ENCODE peak calls at places on chromosomes 16 and 17, in nine cellular contexts. One of them, this sample, is unnamed.

GRCh38 chr17:80463784-80464400 is 12.5 kb downstream of the NPTX1 start:
- DNase-seq in cardiac fibroblast: no peak
- DNase-seq in endodermal cell: no peak
- DNase-seq in fibroblast of lung: no peak
- DNase-seq in heart left ventricle: no peak
- DNase-seq in uterus: no peak
- DNase-seq in astrocyte of the spinal cord: no peak
- DNase-seq in fibroblast of the aortic adventitia: no peak
- DNase-seq in HCT116: no peak
- DNase-seq in this sample: no peak

GRCh38 chr17:20008242-20009051 is 712 bp upstream of the SPECC1 start:
- DNase-seq in cardiac fibroblast: no peak
- DNase-seq in endodermal cell: peak; percentile 86
- DNase-seq in fibroblast of lung: no peak
- DNase-seq in heart left ventricle: peak; percentile 32
- DNase-seq in uterus: peak; percentile 27
- DNase-seq in astrocyte of the spinal cord: no peak
- DNase-seq in fibroblast of the aortic adventitia: no peak
- DNase-seq in HCT116: no peak
- DNase-seq in this sample: peak; percentile 15

GRCh38 chr17:75822119-75822799 is 21.9 kb downstream of the UNC13D start:
- DNase-seq in cardiac fibroblast: no peak
- DNase-seq in endodermal cell: no peak
- DNase-seq in fibroblast of lung: no peak
- DNase-seq in heart left ventricle: no peak
- DNase-seq in uterus: peak; percentile 47
- DNase-seq in astrocyte of the spinal cord: no peak
- DNase-seq in fibroblast of the aortic adventitia: no peak
- DNase-seq in HCT116: no peak
- DNase-seq in this sample: no peak

GRCh38 chr16:53785044-53785443 is 81.1 kb downstream of the FTO start:
- DNase-seq in cardiac fibroblast: peak; percentile 78
- DNase-seq in endodermal cell: no peak
- DNase-seq in fibroblast of lung: peak; percentile 56
- DNase-seq in heart left ventricle: no peak
- DNase-seq in uterus: no peak
- DNase-seq in astrocyte of the spinal cord: no peak
- DNase-seq in fibroblast of the aortic adventitia: peak; percentile 32
- DNase-seq in HCT116: no peak
- DNase-seq in this sample: peak; percentile 31

GRCh38 chr17:44522883-44523671 is 19.9 kb upstream of the GPATCH8 start:
- DNase-seq in cardiac fibroblast: peak; percentile 79
- DNase-seq in endodermal cell: peak; percentile 98
- DNase-seq in fibroblast of lung: peak; percentile 48
- DNase-seq in heart left ventricle: peak; percentile 48
- DNase-seq in uterus: peak; percentile 25
- DNase-seq in astrocyte of the spinal cord: peak; percentile 54
- DNase-seq in fibroblast of the aortic adventitia: peak; percentile 73
- DNase-seq in HCT116: peak; percentile 69
- DNase-seq in this sample: peak; percentile 70

GRCh38 chr16:77993111-77993571 is 29.2 kb upstream of the CLEC3A start:
- DNase-seq in cardiac fibroblast: no peak
- DNase-seq in endodermal cell: peak; percentile 81
- DNase-seq in fibroblast of lung: peak; percentile 82
- DNase-seq in heart left ventricle: no peak
- DNase-seq in uterus: peak; percentile 19
- DNase-seq in astrocyte of the spinal cord: peak; percentile 74
- DNase-seq in fibroblast of the aortic adventitia: peak; percentile 77
- DNase-seq in HCT116: no peak
- DNase-seq in this sample: peak; percentile 68

GRCh38 chr17:80438806-80439205 is 23.8 kb downstream of the ENDOV start:
- DNase-seq in cardiac fibroblast: no peak
- DNase-seq in endodermal cell: no peak
- DNase-seq in fibroblast of lung: no peak
- DNase-seq in heart left ventricle: no peak
- DNase-seq in uterus: no peak
- DNase-seq in astrocyte of the spinal cord: no peak
- DNase-seq in fibroblast of the aortic adventitia: no peak
- DNase-seq in HCT116: no peak
- DNase-seq in this sample: no peak

GRCh38 chr16:69017036-69017783 is 88.2 kb upstream of the HAS3 start:
- DNase-seq in cardiac fibroblast: peak; percentile 39
- DNase-seq in endodermal cell: no peak
- DNase-seq in fibroblast of lung: peak; percentile 52
- DNase-seq in heart left ventricle: no peak
- DNase-seq in uterus: no peak
- DNase-seq in astrocyte of the spinal cord: peak; percentile 70
- DNase-seq in fibroblast of the aortic adventitia: peak; percentile 48
- DNase-seq in HCT116: peak; percentile 82
- DNase-seq in this sample: peak; percentile 82

GRCh38 chr17:9905078-9905415 is at the start of gene RCVRN:
- DNase-seq in cardiac fibroblast: no peak
- DNase-seq in endodermal cell: no peak
- DNase-seq in fibroblast of lung: no peak
- DNase-seq in heart left ventricle: no peak
- DNase-seq in uterus: no peak
- DNase-seq in astrocyte of the spinal cord: no peak
- DNase-seq in fibroblast of the aortic adventitia: no peak
- DNase-seq in HCT116: no peak
- DNase-seq in this sample: no peak

GRCh38 chr17:16877102-16877501 is 94.8 kb downstream of the TNFRSF13B start:
- DNase-seq in cardiac fibroblast: no peak
- DNase-seq in endodermal cell: peak; percentile 8
- DNase-seq in fibroblast of lung: no peak
- DNase-seq in heart left ventricle: no peak
- DNase-seq in uterus: no peak
- DNase-seq in astrocyte of the spinal cord: no peak
- DNase-seq in fibroblast of the aortic adventitia: no peak
- DNase-seq in HCT116: no peak
- DNase-seq in this sample: peak; percentile 33

GRCh38 chr17:79066963-79067362 is 7.7 kb upstream of the ENGASE start:
- DNase-seq in cardiac fibroblast: no peak
- DNase-seq in endodermal cell: peak; percentile 40
- DNase-seq in fibroblast of lung: no peak
- DNase-seq in heart left ventricle: no peak
- DNase-seq in uterus: no peak
- DNase-seq in astrocyte of the spinal cord: no peak
- DNase-seq in fibroblast of the aortic adventitia: no peak
- DNase-seq in HCT116: no peak
- DNase-seq in this sample: no peak

GRCh38 chr17:67471118-67471517 is 94.0 kb downstream of the PITPNC1 start:
- DNase-seq in cardiac fibroblast: no peak
- DNase-seq in endodermal cell: no peak
- DNase-seq in fibroblast of lung: no peak
- DNase-seq in heart left ventricle: no peak
- DNase-seq in uterus: no peak
- DNase-seq in astrocyte of the spinal cord: no peak
- DNase-seq in fibroblast of the aortic adventitia: no peak
- DNase-seq in HCT116: no peak
- DNase-seq in this sample: no peak

GRCh38 chr16:85245307-85246172 is 133.3 kb upstream of the CIBAR2 start:
- DNase-seq in cardiac fibroblast: peak; percentile 85
- DNase-seq in endodermal cell: peak; percentile 89
- DNase-seq in fibroblast of lung: peak; percentile 82
- DNase-seq in heart left ventricle: peak; percentile 63
- DNase-seq in uterus: peak; percentile 74
- DNase-seq in astrocyte of the spinal cord: peak; percentile 61
- DNase-seq in fibroblast of the aortic adventitia: peak; percentile 82
- DNase-seq in HCT116: peak; percentile 57
- DNase-seq in this sample: peak; percentile 72

GRCh38 chr16:86025706-86026105 is 126.7 kb downstream of the IRF8 start:
- DNase-seq in cardiac fibroblast: no peak
- DNase-seq in endodermal cell: peak; percentile 28
- DNase-seq in fibroblast of lung: no peak
- DNase-seq in heart left ventricle: no peak
- DNase-seq in uterus: no peak
- DNase-seq in astrocyte of the spinal cord: no peak
- DNase-seq in fibroblast of the aortic adventitia: no peak
- DNase-seq in HCT116: no peak
- DNase-seq in this sample: no peak

GRCh38 chr17:1643999-1644492 is 1.5 kb downstream of the SCARF1 start:
- DNase-seq in cardiac fibroblast: no peak
- DNase-seq in endodermal cell: peak; percentile 69
- DNase-seq in fibroblast of lung: no peak
- DNase-seq in heart left ventricle: no peak
- DNase-seq in uterus: no peak
- DNase-seq in astrocyte of the spinal cord: no peak
- DNase-seq in fibroblast of the aortic adventitia: no peak
- DNase-seq in HCT116: no peak
- DNase-seq in this sample: no peak

GRCh38 chr17:44095647-44096496 is 25.3 kb downstream of the G6PC3 start:
- DNase-seq in cardiac fibroblast: peak; percentile 96
- DNase-seq in endodermal cell: peak; percentile 99
- DNase-seq in fibroblast of lung: peak; percentile 92
- DNase-seq in heart left ventricle: peak; percentile 86
- DNase-seq in uterus: peak; percentile 76
- DNase-seq in astrocyte of the spinal cord: peak; percentile 95
- DNase-seq in fibroblast of the aortic adventitia: peak; percentile 84
- DNase-seq in HCT116: no peak
- DNase-seq in this sample: peak; percentile 91

GRCh38 chr16:50609049-50609832 is 61.0 kb downstream of the NKD1 start:
- DNase-seq in cardiac fibroblast: no peak
- DNase-seq in endodermal cell: no peak
- DNase-seq in fibroblast of lung: no peak
- DNase-seq in heart left ventricle: no peak
- DNase-seq in uterus: no peak
- DNase-seq in astrocyte of the spinal cord: no peak
- DNase-seq in fibroblast of the aortic adventitia: no peak
- DNase-seq in HCT116: no peak
- DNase-seq in this sample: no peak

GRCh38 chr17:31433811-31434210 is 42.3 kb downstream of the RAB11FIP4 start:
- DNase-seq in cardiac fibroblast: no peak
- DNase-seq in endodermal cell: no peak
- DNase-seq in fibroblast of lung: no peak
- DNase-seq in heart left ventricle: no peak
- DNase-seq in uterus: no peak
- DNase-seq in astrocyte of the spinal cord: no peak
- DNase-seq in fibroblast of the aortic adventitia: no peak
- DNase-seq in HCT116: no peak
- DNase-seq in this sample: no peak

DNA sequence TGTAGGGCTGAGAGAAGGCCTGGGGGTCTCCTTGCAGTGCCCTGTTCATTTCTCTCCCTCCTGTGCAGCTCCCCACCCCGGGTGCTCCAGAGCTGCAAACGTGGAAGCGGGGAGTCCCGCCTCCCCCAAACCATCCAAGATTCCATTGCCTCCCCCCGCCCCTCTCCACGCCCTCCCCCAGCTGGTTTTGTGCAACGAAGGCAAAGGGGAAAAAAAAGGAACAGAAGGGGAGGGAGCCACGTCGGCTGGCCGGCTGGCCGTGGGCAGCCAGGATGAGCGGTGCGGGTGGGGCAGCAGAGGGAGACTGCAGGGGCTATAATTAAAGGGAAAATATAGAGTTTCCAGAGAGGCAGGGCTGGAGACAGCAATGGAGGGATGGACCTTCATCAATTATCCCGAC is 1.7 kb upstream of the COL1A1 start:
- DNase-seq in cardiac fibroblast: peak; percentile 63
- DNase-seq in endodermal cell: no peak
- DNase-seq in fibroblast of lung: peak; percentile 47
- DNase-seq in heart left ventricle: no peak
- DNase-seq in uterus: peak; percentile 72
- DNase-seq in astrocyte of the spinal cord: no peak
- DNase-seq in fibroblast of the aortic adventitia: peak; percentile 84
- DNase-seq in HCT116: no peak
- DNase-seq in this sample: peak; percentile 74
- TF ChIP-seq CTCF in cardiac fibroblast: no peak
- TF ChIP-seq CTCF in endodermal cell: no peak
- TF ChIP-seq CTCF in fibroblast of lung: no peak
- TF ChIP-seq CTCF in heart left ventricle: no peak
- TF ChIP-seq CTCF in uterus: no peak
- TF ChIP-seq CTCF in astrocyte of the spinal cord: no peak
- TF ChIP-seq CTCF in fibroblast of the aortic adventitia: peak; percentile 18
- TF ChIP-seq CTCF in HCT116: no peak
- TF ChIP-seq CTCF in this sample: no peak

GRCh38 chr17:30104575-30105339 is 11.9 kb upstream of the NSRP1 start:
- DNase-seq in cardiac fibroblast: peak; percentile 89
- DNase-seq in endodermal cell: peak; percentile 94
- DNase-seq in fibroblast of lung: peak; percentile 83
- DNase-seq in heart left ventricle: peak; percentile 75
- DNase-seq in uterus: peak; percentile 80
- DNase-seq in astrocyte of the spinal cord: peak; percentile 71
- DNase-seq in fibroblast of the aortic adventitia: peak; percentile 89
- DNase-seq in HCT116: peak; percentile 76
- DNase-seq in this sample: peak; percentile 83
- H3K4me3 ChIP-seq in cardiac fibroblast: peak overlapping the region; percentile 45
- H3K4me3 ChIP-seq in endodermal cell: peak overlapping the region; percentile 79
- H3K4me3 ChIP-seq in fibroblast of lung: peak overlapping the region; percentile 34
- H3K4me3 ChIP-seq in heart left ventricle: no peak overlapping the region
- H3K4me3 ChIP-seq in uterus: peak overlapping the region; percentile 39
- H3K4me3 ChIP-seq in astrocyte of the spinal cord: peak overlapping the region; percentile 34
- H3K4me3 ChIP-seq in fibroblast of the aortic adventitia: peak overlapping the region; percentile 59
- H3K4me3 ChIP-seq in HCT116: peak overlapping the region; percentile 47
- H3K4me3 ChIP-seq in this sample: peak overlapping the region; percentile 62

GRCh38 chr17:47839899-47840741 is 953 bp downstream of the SCRN2 start:
- DNase-seq in cardiac fibroblast: no peak
- DNase-seq in endodermal cell: no peak
- DNase-seq in fibroblast of lung: no peak
- DNase-seq in heart left ventricle: no peak
- DNase-seq in uterus: peak; percentile 49
- DNase-seq in astrocyte of the spinal cord: no peak
- DNase-seq in fibroblast of the aortic adventitia: no peak
- DNase-seq in HCT116: no peak
- DNase-seq in this sample: no peak

GRCh38 chr17:47843391-47843730 is 2.3 kb upstream of the SCRN2 start:
- DNase-seq in cardiac fibroblast: no peak
- DNase-seq in endodermal cell: peak; percentile 69
- DNase-seq in fibroblast of lung: no peak
- DNase-seq in heart left ventricle: no peak
- DNase-seq in uterus: no peak
- DNase-seq in astrocyte of the spinal cord: no peak
- DNase-seq in fibroblast of the aortic adventitia: no peak
- DNase-seq in HCT116: no peak
- DNase-seq in this sample: no peak

GRCh38 chr17:47844230-47844629 is 3.2 kb upstream of the SCRN2 start:
- DNase-seq in cardiac fibroblast: peak; percentile 49
- DNase-seq in endodermal cell: no peak
- DNase-seq in fibroblast of lung: no peak
- DNase-seq in heart left ventricle: no peak
- DNase-seq in uterus: no peak
- DNase-seq in astrocyte of the spinal cord: no peak
- DNase-seq in fibroblast of the aortic adventitia: peak; percentile 35
- DNase-seq in HCT116: no peak
- DNase-seq in this sample: no peak

GRCh38 chr17:47840742-47841487 is at the start of gene SCRN2:
- DNase-seq in cardiac fibroblast: peak; percentile 88
- DNase-seq in endodermal cell: peak; percentile 100
- DNase-seq in fibroblast of lung: peak; percentile 81
- DNase-seq in heart left ventricle: peak; percentile 91
- DNase-seq in uterus: peak; percentile 86
- DNase-seq in astrocyte of the spinal cord: peak; percentile 79
- DNase-seq in fibroblast of the aortic adventitia: peak; percentile 79
- DNase-seq in HCT116: peak; percentile 81
- DNase-seq in this sample: peak; percentile 76

GRCh38 chr17:47841488-47842308 is 625 bp upstream of the SCRN2 start:
- DNase-seq in cardiac fibroblast: no peak
- DNase-seq in endodermal cell: no peak
- DNase-seq in fibroblast of lung: no peak
- DNase-seq in heart left ventricle: no peak
- DNase-seq in uterus: no peak
- DNase-seq in astrocyte of the spinal cord: no peak
- DNase-seq in fibroblast of the aortic adventitia: no peak
- DNase-seq in HCT116: no peak
- DNase-seq in this sample: no peak
- TF ChIP-seq CTCF in cardiac fibroblast: no peak
- TF ChIP-seq CTCF in endodermal cell: no peak
- TF ChIP-seq CTCF in fibroblast of lung: no peak
- TF ChIP-seq CTCF in heart left ventricle: no peak
- TF ChIP-seq CTCF in uterus: no peak
- TF ChIP-seq CTCF in astrocyte of the spinal cord: no peak
- TF ChIP-seq CTCF in fibroblast of the aortic adventitia: no peak
- TF ChIP-seq CTCF in HCT116: no peak
- TF ChIP-seq CTCF in this sample: no peak

GRCh38 chr16:13957197-13958078 is 37.5 kb downstream of the ERCC4 start:
- DNase-seq in cardiac fibroblast: peak; percentile 91
- DNase-seq in endodermal cell: peak; percentile 58
- DNase-seq in fibroblast of lung: peak; percentile 99
- DNase-seq in heart left ventricle: peak; percentile 39
- DNase-seq in uterus: peak; percentile 83
- DNase-seq in astrocyte of the spinal cord: peak; percentile 98
- DNase-seq in fibroblast of the aortic adventitia: peak; percentile 90
- DNase-seq in HCT116: peak; percentile 86
- DNase-seq in this sample: peak; percentile 99
- H3K4me3 ChIP-seq in cardiac fibroblast: peak overlapping the region; percentile 13
- H3K4me3 ChIP-seq in endodermal cell: peak overlapping the region; percentile 27
- H3K4me3 ChIP-seq in fibroblast of lung: peak overlapping the region; percentile 19
- H3K4me3 ChIP-seq in heart left ventricle: no peak overlapping the region
- H3K4me3 ChIP-seq in uterus: peak overlapping the region; percentile 29
- H3K4me3 ChIP-seq in astrocyte of the spinal cord: peak overlapping the region; percentile 25
- H3K4me3 ChIP-seq in fibroblast of the aortic adventitia: peak overlapping the region; percentile 53
- H3K4me3 ChIP-seq in HCT116: peak overlapping the region; percentile 4
- H3K4me3 ChIP-seq in this sample: peak overlapping the region; percentile 45